ENCODE peak calls at places on chromosomes 13 and 19, in ten cellular contexts. N, Q, S, K, Z, H, P, D, J and U are unnamed samples. For H3K27me3, the result is how much of the 10 kb centered on the place peaks cover.

GRCh38 chr13:106083620-106084350 is 451.7 kb downstream of the EFNB2 start:
- DNase-seq in N (no peak), Q (peak), S (no peak), K (no peak), Z (no peak), H (peak), P (no peak), D (peak), J (no peak), U (peak)

GRCh38 chr19:6551607-6552450 is 21.0 kb downstream of the TNFSF9 start:
- DNase-seq in N (no peak), Q (peak), S (peak), K (peak), Z (no peak), H (no peak), P (peak), D (peak), J (no peak), U (peak)

GRCh38 chr13:39612023-39612637 is 9.1 kb upstream of the LHFPL6 start:
- DNase-seq in N (peak), Q (peak), S (no peak), K (peak), Z (no peak), H (peak), P (no peak), D (peak), J (peak), U (peak)

GRCh38 chr19:46298477-46299003 is 1.7 kb downstream of the HIF3A start:
- DNase-seq in N (no peak), Q (no peak), S (no peak), K (no peak), Z (no peak), H (no peak), P (no peak), D (no peak), J (no peak), U (no peak)

GRCh38 chr13:112083971-112084370 is 17.0 kb downstream of the SOX1 start:
- DNase-seq in N (no peak), Q (no peak), S (no peak), K (no peak), Z (no peak), H (no peak), P (no peak), D (no peak), J (no peak), U (no peak)

GRCh38 chr19:7942981-7943443 is 454 bp downstream of the TIMM44 start:
- DNase-seq in N (peak), Q (peak), S (no peak), K (no peak), Z (no peak), H (peak), P (no peak), D (no peak), J (no peak), U (no peak)

GRCh38 chr13:51895906-51896888 is 34.4 kb downstream of the CCDC70 start:
- DNase-seq in N (peak), Q (peak), S (peak), K (peak), Z (no peak), H (peak), P (peak), D (peak), J (peak), U (peak)

GRCh38 chr19:7460562-7460966 is 28.3 kb downstream of the PEX11G start:
- DNase-seq in N (no peak), Q (peak), S (no peak), K (no peak), Z (no peak), H (no peak), P (no peak), D (no peak), J (no peak), U (peak)

GRCh38 chr19:33110201-33110910 is 21.6 kb upstream of the WDR88 start:
- DNase-seq in N (no peak), Q (no peak), S (no peak), K (no peak), Z (no peak), H (peak), P (no peak), D (no peak), J (peak), U (peak)

GRCh38 chr13:106344318-106344717 is 191.1 kb downstream of the EFNB2 start:
- DNase-seq in N (no peak), Q (no peak), S (no peak), K (no peak), Z (no peak), H (no peak), P (no peak), D (no peak), J (no peak), U (no peak)

GRCh38 chr19:2636897-2637683 is 65.4 kb downstream of the GNG7 start:
- DNase-seq in N (peak), Q (peak), S (peak), K (peak), Z (peak), H (peak), P (peak), D (peak), J (no peak), U (no peak)
- H3K4me3 ChIP-seq in N (no peak), Q (no peak), S (no peak), K (no peak), Z (no peak), H (peak), P (no peak), D (no peak), J (no peak), U (no peak)

DNA sequence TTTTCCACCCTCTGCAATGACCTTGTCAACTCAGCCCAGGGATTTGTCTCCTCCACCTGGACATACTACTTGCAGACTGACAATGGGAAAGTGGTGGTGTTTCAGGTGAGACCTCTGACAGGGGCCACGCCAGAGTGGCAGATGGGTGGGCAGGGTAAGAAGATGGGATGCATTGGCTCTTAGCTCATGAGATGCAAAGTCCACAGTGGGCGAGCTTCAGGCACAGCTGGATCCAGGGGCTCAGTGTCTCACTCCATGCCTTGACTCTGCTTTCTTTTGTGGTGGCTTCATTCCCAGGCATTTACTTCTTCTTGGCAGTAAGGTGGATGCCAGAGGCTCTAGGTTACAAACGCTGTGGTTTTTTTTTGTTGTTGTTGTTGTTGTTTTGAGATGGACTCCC is 3.4 kb downstream of the TMEM59L start:
- DNase-seq in N (no peak), Q (no peak), S (no peak), K (no peak), Z (no peak), H (no peak), P (no peak), D (no peak), J (no peak), U (no peak)
- H3K27me3 ChIP-seq in N (under half), Q (under half), S (under half), K (under half), Z (under half), H (under half), P (under half), D (half or more), J (under half), U (under half)

DNA sequence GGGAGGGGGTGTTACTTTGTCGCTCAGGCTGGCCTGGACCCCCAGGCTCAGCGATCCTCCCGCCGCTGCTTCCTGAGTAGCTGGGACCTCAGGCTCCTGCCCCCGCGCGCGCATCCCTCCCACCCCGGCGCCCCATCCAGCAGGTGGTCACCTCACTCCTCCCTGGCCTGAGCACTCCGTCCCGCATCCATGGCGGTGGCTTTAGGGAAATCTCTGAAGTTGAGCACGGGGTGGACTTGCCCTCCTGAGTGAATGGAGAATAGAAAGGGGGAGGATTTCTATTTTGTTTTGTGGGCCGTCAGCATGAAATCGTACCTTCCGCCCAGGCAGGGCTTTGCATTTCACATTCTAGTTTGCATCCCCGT is 413 bp upstream of the ZNF813 start:
- DNase-seq in N (no peak), Q (no peak), S (peak), K (no peak), Z (no peak), H (no peak), P (no peak), D (no peak), J (no peak), U (peak)
- H3K4me3 ChIP-seq in N (peak), Q (peak), S (peak), K (peak), Z (peak), H (peak), P (peak), D (peak), J (peak), U (peak)

GRCh38 chr19:1744133-1744665 is 9.1 kb upstream of the ONECUT3 start:
- DNase-seq in N (no peak), Q (no peak), S (no peak), K (no peak), Z (no peak), H (no peak), P (no peak), D (no peak), J (no peak), U (no peak)
- H3K27me3 ChIP-seq in N (under half), Q (under half), S (under half), K (under half), Z (under half), H (under half), P (under half), D (half or more), J (under half), U (under half)

GRCh38 chr19:38975861-38976271 is 324 bp upstream of the FBXO17 start:
- DNase-seq in N (no peak), Q (peak), S (no peak), K (no peak), Z (no peak), H (peak), P (no peak), D (no peak), J (no peak), U (peak)
- H3K4me3 ChIP-seq in N (peak), Q (peak), S (peak), K (no peak), Z (peak), H (peak), P (peak), D (peak), J (peak), U (peak)

GRCh38 chr13:26742691-26743358 is 17.8 kb downstream of the GPR12 start:
- DNase-seq in N (no peak), Q (peak), S (no peak), K (no peak), Z (no peak), H (no peak), P (no peak), D (no peak), J (no peak), U (no peak)
- H3K27me3 ChIP-seq in N (under half), Q (under half), S (under half), K (under half), Z (under half), H (under half), P (under half), D (under half), J (under half), U (under half)

DNA sequence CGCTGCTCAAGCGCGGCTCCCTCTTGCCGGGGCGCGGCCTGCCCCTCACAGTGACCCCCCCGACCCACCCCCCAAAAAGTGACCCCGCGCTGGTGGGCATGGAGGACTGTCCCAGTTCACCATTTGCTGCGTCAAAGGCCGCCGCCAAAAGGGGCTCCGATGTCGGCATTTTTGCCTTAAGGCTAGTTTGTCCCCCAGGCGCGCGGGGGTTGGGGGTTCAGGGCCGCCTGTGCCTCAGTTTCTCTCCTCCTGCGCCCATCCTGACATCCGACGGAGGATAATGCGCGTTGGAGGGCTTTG is 17.1 kb downstream of the NFIX start:
- DNase-seq in N (no peak), Q (no peak), S (no peak), K (no peak), Z (no peak), H (no peak), P (no peak), D (no peak), J (no peak), U (no peak)
- H3K4me3 ChIP-seq in N (no peak), Q (no peak), S (peak), K (peak), Z (no peak), H (peak), P (peak), D (no peak), J (no peak), U (peak)